ENCODE peak calls at places on chromosomes 7 and 10, in four cellular contexts. C is SK-N-SH, B is K562, S is HepG2. D is an unnamed sample.

GRCh38 chr10:35011771-35012191 is 78.4 kb downstream of the CUL2 start:
- DNase-seq in B (no peak), C (no peak), S (no peak), D (no peak)

GRCh38 chr7:140533394-140533872 is 54.1 kb upstream of the MKRN1 start:
- DNase-seq in S (peak; percentile 76), B (peak; percentile 37), C (no peak), D (no peak)

GRCh38 chr7:18889436-18889835 is 228.0 kb downstream of the TWIST1 start:
- DNase-seq in S (no peak), C (peak; percentile 27), B (no peak), D (no peak)

GRCh38 chr7:111098011-111098925 is 7.3 kb downstream of the LRRN3 start:
- DNase-seq in S (peak; percentile 20), B (no peak), C (no peak), D (peak; percentile 18)

GRCh38 chr10:104318810-104319684 is 19.2 kb downstream of the ITPRIP start:
- DNase-seq in B (no peak), S (no peak), C (no peak), D (no peak)

GRCh38 chr10:96133135-96133534 is 3.0 kb downstream of the ZNF518A start:
- DNase-seq in S (no peak), B (no peak), C (no peak), D (no peak)

GRCh38 chr10:33337335-33337854 is 2.9 kb upstream of the NRP1 start:
- DNase-seq in B (no peak), S (no peak), C (no peak), D (no peak)

GRCh38 chr10:71770255-71770654 is 3.1 kb downstream of the VSIR start:
- DNase-seq in S (no peak), C (no peak), B (no peak), D (no peak)

GRCh38 chr7:151051108-151051507 is 2.8 kb downstream of the ASIC3 start:
- DNase-seq in B (peak; percentile 29), S (no peak), C (no peak), D (no peak)

GRCh38 chr10:239109-239508 is 103.9 kb downstream of the ZMYND11 start:
- DNase-seq in S (no peak), B (no peak), C (no peak), D (no peak)

GRCh38 chr10:133276435-133277201 is at the start of gene ADAM8:
- DNase-seq in B (peak; percentile 78), S (no peak), C (peak; percentile 72), D (no peak)

GRCh38 chr7:154424370-154424769 is 372.2 kb downstream of the DPP6 start:
- DNase-seq in C (no peak), S (no peak), B (no peak), D (no peak)

GRCh38 chr7:24660541-24660940 is 87.3 kb downstream of the PALS2 start:
- DNase-seq in B (no peak), C (no peak), S (no peak), D (no peak)

GRCh38 chr10:815338-816104 is 116.0 kb downstream of the LARP4B start:
- DNase-seq in S (no peak), B (no peak), C (no peak), D (no peak)

GRCh38 chr7:111980721-111981120 is 225.5 kb downstream of the DOCK4 start:
- DNase-seq in B (no peak), C (no peak), S (no peak), D (no peak)

GRCh38 chr10:110323503-110323902 is 18.8 kb upstream of the SMNDC1 start:
- DNase-seq in S (no peak), B (no peak), C (no peak), D (no peak)

GRCh38 chr7:15643000-15643705 is 43.3 kb downstream of the MEOX2 start:
- DNase-seq in C (no peak), B (no peak), S (no peak), D (no peak)

GRCh38 chr7:55977831-55978230 is 13.4 kb downstream of the NIPSNAP2 start:
- DNase-seq in S (no peak), B (no peak), C (no peak), D (no peak)

GRCh38 chr7:41256186-41256945 is 446.5 kb downstream of the INHBA start:
- DNase-seq in B (no peak), C (no peak), S (no peak), D (no peak)

GRCh38 chr7:130891254-130892094 is 157.5 kb upstream of the KLF14 start:
- DNase-seq in S (no peak), B (no peak), C (no peak), D (peak; percentile 88)

GRCh38 chr7:136869006-136869961 is 832 bp downstream of the CHRM2 start:
- DNase-seq in C (peak; percentile 69), B (no peak), S (no peak), D (no peak)

GRCh38 chr10:61140765-61141392 is 196.9 kb upstream of the RHOBTB1 start:
- DNase-seq in S (peak; percentile 68), B (peak; percentile 32), C (peak; percentile 24), D (peak; percentile 57)

GRCh38 chr10:116272497-116273221 is at the start of gene GFRA1:
- DNase-seq in C (peak; percentile 79), S (no peak), B (no peak), D (no peak)

GRCh38 chr10:101066146-101066889 is 4.5 kb downstream of the KAZALD1 start:
- DNase-seq in S (peak; percentile 86), C (peak; percentile 75), B (peak; percentile 74), D (peak; percentile 87)

GRCh38 chr10:68560916-68561691 is 967 bp downstream of the TET1 start:
- DNase-seq in S (peak; percentile 27), C (peak; percentile 89), B (peak; percentile 83), D (no peak)

GRCh38 chr10:4127518-4128315 is 342.7 kb upstream of the KLF6 start:
- DNase-seq in C (no peak), B (no peak), S (peak; percentile 26), D (no peak)

GRCh38 chr10:123557366-123558108 is 108.6 kb upstream of the GPR26 start:
- DNase-seq in B (no peak), S (no peak), C (no peak), D (no peak)

GRCh38 chr7:134339475-134339874 is 22.7 kb upstream of the SLC35B4 start:
- DNase-seq in C (no peak), S (peak; percentile 40), B (no peak), D (no peak)

GRCh38 chr7:77382532-77382931 is 33.6 kb downstream of the GSAP start:
- DNase-seq in B (no peak), C (no peak), S (no peak), D (no peak)

GRCh38 chr7:34282271-34282670 is 375.7 kb upstream of the NPSR1 start:
- DNase-seq in S (no peak), B (no peak), C (no peak), D (no peak)

GRCh38 chr10:80487422-80487785 is 33.3 kb downstream of the TSPAN14 start:
- DNase-seq in C (no peak), S (no peak), B (no peak), D (no peak)

GRCh38 chr7:158973440-158973839 is 117.1 kb downstream of the DYNC2I1 start:
- DNase-seq in B (peak; percentile 59), C (no peak), S (no peak), D (peak; percentile 64)

GRCh38 chr10:112988839-112989406 is 38.9 kb downstream of the TCF7L2 start:
- DNase-seq in B (no peak), C (no peak), S (no peak), D (no peak)

GRCh38 chr7:12434012-12434642 is 30.5 kb upstream of the VWDE start:
- DNase-seq in C (peak; percentile 29), B (no peak), S (no peak), D (no peak)
- TF ChIP-seq ELF1 in C (no peak), B (no peak), S (no peak), D (no peak)

GRCh38 chr7:37820708-37821468 is 27.5 kb upstream of the NME8 start:
- DNase-seq in S (no peak), B (no peak), C (no peak), D (no peak)
- TF ChIP-seq ELF1 in S (no peak), B (no peak), C (no peak), D (no peak)

DNA sequence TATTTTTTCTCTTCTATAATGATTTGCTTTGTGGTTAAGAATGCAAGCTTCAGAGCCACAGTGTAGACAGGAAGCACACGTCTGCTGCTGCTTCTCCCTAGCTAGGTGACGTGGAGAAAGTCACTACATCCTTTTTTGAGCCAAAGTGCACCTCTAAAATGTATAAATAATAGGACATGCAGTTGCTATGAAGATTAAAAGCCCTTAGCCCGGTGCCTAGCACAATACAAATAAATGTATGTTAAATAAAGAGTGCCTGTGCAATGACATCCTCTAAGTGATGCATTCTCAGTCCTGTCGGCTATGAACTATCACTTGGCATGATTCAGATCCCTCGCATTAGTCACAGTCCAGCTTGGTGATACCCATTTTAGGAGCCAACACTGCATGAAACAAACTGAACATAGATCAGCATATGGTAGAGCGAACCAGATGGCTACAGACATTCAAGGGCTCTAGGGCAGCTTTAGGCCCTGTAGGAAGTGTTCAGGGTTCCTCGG is 4.8 kb upstream of the TRDMT1 start:
- DNase-seq in B (no peak), S (no peak), C (no peak), D (no peak)
- TF ChIP-seq ELF1 in B (no peak), S (no peak), C (no peak), D (no peak)

GRCh38 chr10:102424145-102424544 is 3.5 kb downstream of the FBXL15 start:
- DNase-seq in S (no peak), B (no peak), C (no peak), D (no peak)
- TF ChIP-seq ELF1 in S (no peak), B (no peak), C (no peak), D (no peak)

DNA sequence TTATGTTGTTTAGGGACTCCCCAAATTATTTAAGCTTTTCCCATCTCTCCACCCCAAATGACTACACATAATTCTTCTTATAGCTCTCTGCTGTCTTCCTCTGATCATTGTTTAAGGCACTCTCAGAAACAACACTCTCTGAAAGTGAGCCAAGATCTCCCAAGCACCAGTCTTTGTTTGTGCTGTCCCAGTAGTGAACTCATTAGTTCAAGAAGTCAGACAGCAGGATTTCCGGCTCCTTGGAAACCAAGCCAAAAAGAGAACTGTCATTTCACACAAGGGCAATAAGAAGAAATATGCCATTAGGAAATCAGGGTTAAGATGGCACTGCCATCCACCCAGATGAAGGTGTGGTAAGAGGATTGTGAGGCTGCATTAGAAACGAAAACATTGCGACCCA is 83.1 kb downstream of the FZD1 start:
- DNase-seq in B (no peak), C (no peak), S (no peak), D (no peak)
- TF ChIP-seq ELF1 in B (no peak), C (no peak), S (no peak), D (no peak)

D was measured in HCT116.